ENCODE peak calls at places on chromosomes 7 and 10, in eight cellular contexts. One of them, this sample, is unnamed.

GRCh38 chr7:155832581-155832981 is 20.3 kb upstream of the SHH start:
- DNase-seq in HAP-1: no peak
- DNase-seq in H9: no peak
- DNase-seq in NCI-H2081 treated with DMSO at 0.1 percent for 48 hours: no peak
- DNase-seq in heart left ventricle: no peak
- DNase-seq in glutamatergic neuron: no peak
- DNase-seq in pancreas: no peak
- DNase-seq in caudate nucleus: no peak
- DNase-seq in this sample: no peak

GRCh38 chr10:70806841-70807240 is 8.9 kb upstream of the SGPL1 start:
- DNase-seq in H9: no peak
- DNase-seq in HAP-1: no peak
- DNase-seq in NCI-H2081 treated with DMSO at 0.1 percent for 48 hours: no peak
- DNase-seq in heart left ventricle: no peak
- DNase-seq in pancreas: no peak
- DNase-seq in caudate nucleus: no peak
- DNase-seq in glutamatergic neuron: no peak
- DNase-seq in this sample: no peak

GRCh38 chr10:53537508-53537907 is 764.9 kb upstream of the MBL2 start:
- DNase-seq in pancreas: no peak
- DNase-seq in HAP-1: peak
- DNase-seq in heart left ventricle: no peak
- DNase-seq in H9: no peak
- DNase-seq in glutamatergic neuron: no peak
- DNase-seq in caudate nucleus: no peak
- DNase-seq in NCI-H2081 treated with DMSO at 0.1 percent for 48 hours: no peak
- DNase-seq in this sample: no peak

GRCh38 chr7:17130281-17131059 is 168.0 kb upstream of the AHR start:
- DNase-seq in H9: no peak
- DNase-seq in pancreas: peak
- DNase-seq in NCI-H2081 treated with DMSO at 0.1 percent for 48 hours: no peak
- DNase-seq in HAP-1: no peak
- DNase-seq in caudate nucleus: no peak
- DNase-seq in heart left ventricle: no peak
- DNase-seq in glutamatergic neuron: no peak
- DNase-seq in this sample: peak

GRCh38 chr10:85613391-85613790 is 753.2 kb downstream of the GRID1 start:
- DNase-seq in H9: peak
- DNase-seq in HAP-1: no peak
- DNase-seq in pancreas: no peak
- DNase-seq in NCI-H2081 treated with DMSO at 0.1 percent for 48 hours: no peak
- DNase-seq in caudate nucleus: no peak
- DNase-seq in glutamatergic neuron: no peak
- DNase-seq in heart left ventricle: no peak
- DNase-seq in this sample: no peak

GRCh38 chr10:71963756-71964668 is at the start of gene CHST3:
- DNase-seq in pancreas: peak
- DNase-seq in glutamatergic neuron: peak
- DNase-seq in heart left ventricle: peak
- DNase-seq in HAP-1: peak
- DNase-seq in H9: peak
- DNase-seq in caudate nucleus: peak
- DNase-seq in NCI-H2081 treated with DMSO at 0.1 percent for 48 hours: no peak
- DNase-seq in this sample: peak

GRCh38 chr10:82558208-82558607 is 683.2 kb downstream of the NRG3 start:
- DNase-seq in HAP-1: no peak
- DNase-seq in heart left ventricle: no peak
- DNase-seq in glutamatergic neuron: no peak
- DNase-seq in H9: no peak
- DNase-seq in NCI-H2081 treated with DMSO at 0.1 percent for 48 hours: no peak
- DNase-seq in caudate nucleus: no peak
- DNase-seq in pancreas: no peak
- DNase-seq in this sample: no peak

GRCh38 chr7:95238252-95238938 is 85.9 kb downstream of the PON1 start:
- DNase-seq in H9: no peak
- DNase-seq in heart left ventricle: no peak
- DNase-seq in glutamatergic neuron: no peak
- DNase-seq in pancreas: no peak
- DNase-seq in HAP-1: no peak
- DNase-seq in caudate nucleus: no peak
- DNase-seq in NCI-H2081 treated with DMSO at 0.1 percent for 48 hours: no peak
- DNase-seq in this sample: no peak

GRCh38 chr7:6315786-6316185 is 43.4 kb upstream of the CYTH3 start:
- DNase-seq in glutamatergic neuron: no peak
- DNase-seq in pancreas: no peak
- DNase-seq in caudate nucleus: no peak
- DNase-seq in H9: no peak
- DNase-seq in heart left ventricle: no peak
- DNase-seq in HAP-1: no peak
- DNase-seq in NCI-H2081 treated with DMSO at 0.1 percent for 48 hours: no peak
- DNase-seq in this sample: no peak

GRCh38 chr7:83427929-83428328 is 221.0 kb downstream of the SEMA3E start:
- DNase-seq in HAP-1: no peak
- DNase-seq in glutamatergic neuron: no peak
- DNase-seq in NCI-H2081 treated with DMSO at 0.1 percent for 48 hours: peak
- DNase-seq in pancreas: no peak
- DNase-seq in caudate nucleus: no peak
- DNase-seq in H9: no peak
- DNase-seq in heart left ventricle: no peak
- DNase-seq in this sample: no peak

GRCh38 chr10:3740157-3740871 is 44.7 kb downstream of the KLF6 start:
- DNase-seq in caudate nucleus: no peak
- DNase-seq in heart left ventricle: no peak
- DNase-seq in H9: no peak
- DNase-seq in HAP-1: no peak
- DNase-seq in pancreas: no peak
- DNase-seq in glutamatergic neuron: no peak
- DNase-seq in NCI-H2081 treated with DMSO at 0.1 percent for 48 hours: no peak
- DNase-seq in this sample: peak

GRCh38 chr10:47374611-47375536 is 9.2 kb downstream of the ZNF488 start:
- DNase-seq in HAP-1: no peak
- DNase-seq in H9: peak
- DNase-seq in caudate nucleus: no peak
- DNase-seq in glutamatergic neuron: no peak
- DNase-seq in NCI-H2081 treated with DMSO at 0.1 percent for 48 hours: no peak
- DNase-seq in heart left ventricle: no peak
- DNase-seq in pancreas: no peak
- DNase-seq in this sample: no peak

GRCh38 chr7:128831994-128832879 is 2.0 kb downstream of the FLNC start:
- DNase-seq in H9: peak
- DNase-seq in NCI-H2081 treated with DMSO at 0.1 percent for 48 hours: no peak
- DNase-seq in pancreas: no peak
- DNase-seq in HAP-1: peak
- DNase-seq in caudate nucleus: no peak
- DNase-seq in heart left ventricle: peak
- DNase-seq in glutamatergic neuron: peak
- DNase-seq in this sample: peak

This sample was measured in HCEC 1CT.